ENCODE peak calls at places on chromosomes 12 and 14, in six cellular contexts. Z is transverse colon, L is A549, K is stomach, C is heart left ventricle, P is Peyer's patch. J is an unnamed sample. For H3K4me1, the result is how much of the 10 kb centered on the place peaks cover.

GRCh38 chr14:96501383-96501745 is 818 bp upstream of the PAPOLA start:
- DNase-seq in Z (no peak), L (no peak), K (no peak), C (no peak), P (no peak), J (peak)

GRCh38 chr12:106235770-106236169 is 12.1 kb downstream of the CKAP4 start:
- DNase-seq in Z (no peak), L (no peak), K (no peak), C (no peak), P (no peak), J (no peak)

GRCh38 chr12:114670257-114670955 is 13.6 kb downstream of the TBX3 start:
- DNase-seq in Z (no peak), L (no peak), K (no peak), C (no peak), P (no peak), J (no peak)

GRCh38 chr14:63840981-63841380 is 11.8 kb upstream of the SYNE2 start:
- DNase-seq in Z (peak), L (no peak), K (peak), C (no peak), P (peak), J (no peak)

GRCh38 chr12:116964740-116965090 is 54.0 kb downstream of the FBXW8 start:
- DNase-seq in Z (no peak), L (no peak), K (no peak), C (no peak), P (no peak), J (no peak)

GRCh38 chr12:118302053-118302452 is 70.7 kb downstream of the TAOK3 start:
- DNase-seq in Z (no peak), L (no peak), K (no peak), C (no peak), P (no peak), J (no peak)

GRCh38 chr12:49026678-49027480 is 8.3 kb upstream of the PRKAG1 start:
- DNase-seq in Z (peak), L (no peak), K (no peak), C (no peak), P (peak), J (no peak)

GRCh38 chr12:12181516-12181915 is 85.3 kb downstream of the LRP6 start:
- DNase-seq in Z (no peak), L (no peak), K (no peak), C (no peak), P (no peak), J (no peak)

GRCh38 chr12:106132175-106133135 is 6.3 kb downstream of the NUAK1 start:
- DNase-seq in Z (no peak), L (no peak), K (no peak), C (no peak), P (no peak), J (no peak)

GRCh38 chr12:92541024-92541423 is 161.8 kb upstream of the PLEKHG7 start:
- DNase-seq in Z (no peak), L (no peak), K (no peak), C (no peak), P (no peak), J (no peak)

GRCh38 chr12:9741726-9742125 is 8.8 kb upstream of the CLECL1 start:
- DNase-seq in Z (peak), L (no peak), K (peak), C (no peak), P (peak), J (no peak)

DNA sequence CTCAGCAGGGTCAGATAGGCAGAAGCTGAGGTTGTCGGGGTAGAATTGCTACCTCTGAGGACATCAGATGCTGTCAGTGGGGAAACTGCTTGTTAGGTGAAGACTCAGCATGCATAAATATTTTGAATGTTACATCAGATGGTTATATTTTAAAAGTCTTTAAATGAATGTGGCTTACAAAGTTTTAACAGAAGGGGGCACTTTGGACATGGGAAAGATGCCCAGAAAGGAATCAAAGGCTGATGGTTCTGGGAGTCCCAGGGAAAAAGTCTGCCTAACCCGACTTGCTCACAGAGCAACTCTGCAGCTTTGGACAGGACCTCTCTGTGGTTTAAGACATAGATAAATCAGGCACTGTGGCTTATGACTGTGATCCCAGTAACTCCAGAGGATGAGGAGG is 474.8 kb downstream of the ATP23 start:
- DNase-seq in Z (no peak), L (peak), K (no peak), C (no peak), P (no peak), J (no peak)
- H3K4me1 ChIP-seq in Z (under half), L (half or more), K (under half), C (under half), P (under half), J (under half)

DNA sequence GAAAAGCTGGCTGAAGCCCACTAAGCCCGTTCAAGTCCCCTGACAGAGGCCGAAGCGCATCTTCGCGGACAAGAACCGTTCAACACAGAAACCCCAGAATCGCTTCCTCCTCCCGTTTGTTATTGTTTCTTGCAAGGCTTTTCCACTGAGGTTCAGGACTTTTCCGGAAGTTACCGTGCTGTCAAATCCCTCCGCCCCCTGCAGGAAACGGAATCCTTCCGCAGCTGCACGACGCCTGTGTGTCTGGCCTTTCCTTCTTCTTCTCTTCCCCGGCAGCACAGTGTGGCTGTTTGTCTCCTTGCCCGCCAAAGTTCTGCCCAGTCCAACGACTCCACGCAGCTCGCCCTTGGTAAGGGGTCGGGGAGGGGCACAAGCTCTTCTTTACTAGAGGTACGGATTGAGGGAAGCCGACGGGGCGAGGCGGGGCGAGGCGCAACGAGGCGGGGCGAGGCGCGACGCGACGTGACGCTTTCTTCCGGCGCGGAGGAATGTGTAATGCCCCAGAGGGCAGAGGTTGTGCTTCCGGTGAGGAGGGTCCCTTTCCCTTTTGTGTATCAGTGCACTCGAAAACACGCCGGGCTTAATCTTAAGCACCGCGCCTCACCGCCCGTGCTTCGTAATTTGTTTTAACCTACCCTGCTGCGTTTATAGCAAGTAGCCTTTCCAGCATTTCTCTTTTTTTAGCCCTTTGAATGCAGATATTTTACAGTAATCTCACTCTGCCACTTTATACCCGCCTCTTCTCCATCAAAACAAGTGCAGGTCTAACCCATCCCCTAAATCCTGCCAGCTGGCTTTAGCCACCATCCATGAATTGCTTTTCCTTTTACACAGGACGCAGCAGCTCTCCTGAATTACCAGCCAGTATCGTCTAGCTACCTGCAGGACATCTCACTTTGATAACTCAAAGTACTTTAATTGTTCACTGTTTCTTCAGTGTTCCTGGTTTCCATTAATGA is at the start of gene KDM5A:
- DNase-seq in Z (peak), L (peak), K (peak), C (peak), P (peak), J (peak)
- TF ChIP-seq POLR2A in Z (peak), L (peak), K (no peak), C (peak), P (peak), J (peak)

DNA sequence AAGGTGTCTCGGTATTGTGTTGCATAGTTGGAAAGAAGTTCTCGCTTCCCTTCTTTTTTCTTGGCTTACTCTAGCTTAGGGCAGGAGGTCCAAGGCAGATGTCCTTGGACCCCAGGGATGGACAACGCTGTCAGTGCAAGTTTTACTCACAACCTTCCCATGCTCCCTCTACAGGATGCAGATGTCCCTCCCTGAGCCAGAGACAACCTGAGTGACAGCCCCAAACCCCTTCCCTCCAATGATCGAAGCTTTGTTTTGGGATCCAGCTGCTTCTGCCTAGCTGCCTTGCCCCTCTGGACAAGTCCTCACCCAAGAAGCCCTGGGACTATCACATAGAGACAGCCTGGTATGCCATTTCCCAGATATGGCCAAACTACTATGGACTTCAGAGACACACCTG is 112.0 kb upstream of the RAP1B start:
- DNase-seq in Z (no peak), L (no peak), K (no peak), C (no peak), P (no peak), J (no peak)
- TF ChIP-seq CTCF in Z (no peak), L (no peak), K (no peak), C (no peak), P (no peak), J (no peak)

DNA sequence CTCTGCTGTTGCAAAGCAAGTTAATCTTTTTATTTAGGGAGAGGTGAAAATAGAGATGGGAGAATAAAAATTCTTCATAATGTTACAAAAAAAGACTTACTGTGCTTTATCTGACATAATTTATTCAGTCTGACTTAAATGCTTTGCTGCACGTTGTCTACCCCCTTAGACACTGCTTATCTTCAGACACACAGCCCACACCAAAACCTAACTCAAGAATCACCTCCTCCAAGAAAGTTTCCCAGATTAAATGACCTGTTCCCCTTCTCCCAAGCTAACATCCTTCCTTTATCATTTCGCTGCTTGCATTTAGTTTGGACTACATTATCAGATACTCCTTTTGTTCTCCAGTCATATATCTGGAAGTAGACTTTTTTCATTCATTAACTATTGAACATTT is 3.8 kb downstream of the OSBPL8 start:
- DNase-seq in Z (no peak), L (no peak), K (no peak), C (no peak), P (no peak), J (no peak)
- H3K4me1 ChIP-seq in Z (under half), L (under half), K (half or more), C (under half), P (under half), J (under half)

DNA sequence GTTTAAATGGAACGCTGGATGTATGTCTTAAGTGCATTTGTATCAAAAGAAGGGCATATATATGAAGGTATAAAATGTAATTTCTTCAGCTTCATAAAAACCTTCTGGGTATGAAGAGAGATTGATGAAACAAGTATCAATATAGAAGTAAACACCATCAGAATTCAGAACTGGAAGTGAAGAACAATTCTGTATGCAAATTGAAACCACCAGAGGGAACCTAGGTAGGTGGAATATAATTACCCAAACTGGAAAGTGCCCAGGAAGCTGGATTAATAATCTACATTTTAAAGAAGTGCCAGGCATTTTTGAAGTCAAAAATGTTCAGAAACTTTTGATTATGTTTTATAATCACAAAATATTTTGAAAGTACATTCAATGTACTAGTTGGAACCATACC is 336.2 kb upstream of the GARIN6 start:
- DNase-seq in Z (no peak), L (no peak), K (no peak), C (no peak), P (no peak), J (no peak)
- TF ChIP-seq POLR2A in Z (no peak), L (no peak), K (no peak), C (no peak), P (no peak), J (no peak)

GRCh38 chr14:28116716-28117115 is 649.9 kb upstream of the FOXG1 start:
- DNase-seq in Z (no peak), L (no peak), K (no peak), C (no peak), P (no peak), J (no peak)
- TF ChIP-seq CTCF in Z (no peak), L (no peak), K (no peak), C (no peak), P (no peak), J (no peak)

DNA sequence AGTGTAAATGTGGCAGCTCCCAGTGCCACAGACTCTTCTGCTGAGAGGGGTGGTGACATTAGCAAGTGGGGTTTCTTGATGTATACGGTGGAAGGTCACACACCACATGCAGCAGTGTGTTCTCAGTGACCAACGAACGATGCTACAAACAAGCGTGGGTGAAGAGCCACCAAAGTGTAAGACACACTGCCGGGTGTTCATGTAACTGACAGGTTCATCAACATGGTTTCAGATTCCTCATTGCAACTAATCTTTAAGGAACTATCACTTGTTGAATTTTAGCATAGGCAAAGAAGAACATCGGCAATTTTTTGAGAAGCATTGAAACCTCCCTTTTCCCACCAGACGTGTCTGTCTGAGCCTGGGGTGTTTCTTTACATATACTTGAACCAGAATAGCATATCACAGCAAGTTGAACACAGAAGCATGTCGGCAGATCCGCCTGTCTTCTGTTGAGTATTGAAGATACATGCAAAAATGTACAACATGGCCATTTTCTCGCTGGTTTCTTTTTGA is 58.8 kb downstream of the PPP2R5C start:
- DNase-seq in Z (no peak), L (no peak), K (no peak), C (no peak), P (peak), J (no peak)
- H3K4me1 ChIP-seq in Z (under half), L (under half), K (half or more), C (under half), P (under half), J (under half)

DNA sequence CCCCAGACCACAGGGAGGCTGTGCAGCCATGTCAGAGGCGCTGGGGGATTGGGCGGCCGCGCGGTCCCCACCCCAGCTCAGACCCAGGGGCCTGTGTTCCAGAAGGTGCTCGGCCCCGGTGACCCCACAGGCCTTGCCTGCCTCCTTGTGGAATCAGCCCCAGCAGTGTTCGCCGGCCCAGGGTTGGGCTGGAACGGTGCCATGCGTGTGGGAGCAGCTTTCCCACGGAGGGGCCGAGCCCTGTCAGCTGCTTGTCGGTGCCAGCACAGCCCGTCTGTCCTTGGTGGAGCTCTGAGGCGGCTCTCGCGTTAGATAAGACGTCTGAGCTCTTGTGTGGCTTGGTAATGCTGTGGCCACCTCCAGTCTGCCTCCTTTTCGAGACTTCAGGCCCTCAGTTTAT is 8.5 kb downstream of the ZFYVE21 start:
- DNase-seq in Z (peak), L (no peak), K (peak), C (peak), P (no peak), J (no peak)
- TF ChIP-seq POLR2A in Z (no peak), L (no peak), K (no peak), C (no peak), P (no peak), J (no peak)

J was measured in prostate gland.